ENCODE peak calls at places on chromosome 19, in nine cellular contexts. One of them, this sample, is unnamed.

GRCh38 chr19:1253514-1254080 is 5.2 kb downstream of the MIDN start:
- DNase-seq in activated naive CD4-positive, alpha-beta T cell: no peak
- DNase-seq in T-cell: no peak
- DNase-seq in NAMALWA: no peak
- DNase-seq in uterus: no peak
- DNase-seq in ELR: peak
- DNase-seq in T-helper 9 cell: no peak
- DNase-seq in T-helper 1 cell: no peak
- DNase-seq in ascending aorta: no peak
- DNase-seq in this sample: no peak

GRCh38 chr19:35908977-35909683 is 1.0 kb upstream of the TYROBP start:
- DNase-seq in T-cell: no peak
- DNase-seq in activated naive CD4-positive, alpha-beta T cell: no peak
- DNase-seq in NAMALWA: peak
- DNase-seq in ELR: no peak
- DNase-seq in ascending aorta: peak
- DNase-seq in T-helper 9 cell: no peak
- DNase-seq in uterus: no peak
- DNase-seq in T-helper 1 cell: no peak
- DNase-seq in this sample: no peak

GRCh38 chr19:2587001-2587719 is 111.2 kb downstream of the GADD45B start:
- DNase-seq in activated naive CD4-positive, alpha-beta T cell: no peak
- DNase-seq in ascending aorta: no peak
- DNase-seq in uterus: no peak
- DNase-seq in T-helper 1 cell: no peak
- DNase-seq in ELR: no peak
- DNase-seq in NAMALWA: no peak
- DNase-seq in T-helper 9 cell: no peak
- DNase-seq in T-cell: no peak
- DNase-seq in this sample: no peak

GRCh38 chr19:10416083-10416379 is 4.3 kb upstream of the PDE4A start:
- DNase-seq in T-cell: no peak
- DNase-seq in ELR: no peak
- DNase-seq in T-helper 1 cell: no peak
- DNase-seq in T-helper 9 cell: no peak
- DNase-seq in NAMALWA: no peak
- DNase-seq in ascending aorta: no peak
- DNase-seq in uterus: no peak
- DNase-seq in activated naive CD4-positive, alpha-beta T cell: no peak
- DNase-seq in this sample: no peak

GRCh38 chr19:50629194-50629593 is 10.5 kb downstream of the SYT3 start:
- DNase-seq in NAMALWA: no peak
- DNase-seq in ascending aorta: no peak
- DNase-seq in T-cell: no peak
- DNase-seq in T-helper 1 cell: no peak
- DNase-seq in activated naive CD4-positive, alpha-beta T cell: no peak
- DNase-seq in ELR: no peak
- DNase-seq in uterus: no peak
- DNase-seq in T-helper 9 cell: no peak
- DNase-seq in this sample: no peak

GRCh38 chr19:45442927-45443461 is 19.3 kb upstream of the ERCC1 start:
- DNase-seq in ELR: peak
- DNase-seq in activated naive CD4-positive, alpha-beta T cell: no peak
- DNase-seq in ascending aorta: peak
- DNase-seq in T-helper 1 cell: no peak
- DNase-seq in NAMALWA: peak
- DNase-seq in T-cell: peak
- DNase-seq in uterus: peak
- DNase-seq in T-helper 9 cell: peak
- DNase-seq in this sample: peak

GRCh38 chr19:49592486-49593232 is 1.7 kb downstream of the PRR12 start:
- DNase-seq in activated naive CD4-positive, alpha-beta T cell: no peak
- DNase-seq in ascending aorta: no peak
- DNase-seq in T-helper 1 cell: no peak
- DNase-seq in ELR: peak
- DNase-seq in NAMALWA: peak
- DNase-seq in T-helper 9 cell: no peak
- DNase-seq in T-cell: no peak
- DNase-seq in uterus: no peak
- DNase-seq in this sample: peak

GRCh38 chr19:3599776-3600183 is 6.9 kb downstream of the TBXA2R start:
- DNase-seq in uterus: no peak
- DNase-seq in ELR: peak
- DNase-seq in T-helper 9 cell: no peak
- DNase-seq in T-helper 1 cell: no peak
- DNase-seq in activated naive CD4-positive, alpha-beta T cell: no peak
- DNase-seq in ascending aorta: no peak
- DNase-seq in NAMALWA: no peak
- DNase-seq in T-cell: no peak
- DNase-seq in this sample: no peak

GRCh38 chr19:7450243-7451223 is 38.3 kb downstream of the PEX11G start:
- DNase-seq in ELR: peak
- DNase-seq in T-helper 1 cell: no peak
- DNase-seq in uterus: no peak
- DNase-seq in T-cell: no peak
- DNase-seq in ascending aorta: no peak
- DNase-seq in NAMALWA: peak
- DNase-seq in T-helper 9 cell: no peak
- DNase-seq in activated naive CD4-positive, alpha-beta T cell: no peak
- DNase-seq in this sample: no peak

GRCh38 chr19:47561440-47562045 is 11.4 kb downstream of the ZNF541 start:
- DNase-seq in T-helper 1 cell: no peak
- DNase-seq in T-helper 9 cell: no peak
- DNase-seq in ELR: no peak
- DNase-seq in NAMALWA: no peak
- DNase-seq in activated naive CD4-positive, alpha-beta T cell: no peak
- DNase-seq in uterus: no peak
- DNase-seq in ascending aorta: no peak
- DNase-seq in T-cell: no peak
- DNase-seq in this sample: no peak

GRCh38 chr19:49863935-49864320 is 3.4 kb downstream of the PNKP start:
- DNase-seq in T-helper 9 cell: no peak
- DNase-seq in activated naive CD4-positive, alpha-beta T cell: no peak
- DNase-seq in T-helper 1 cell: no peak
- DNase-seq in uterus: peak
- DNase-seq in ascending aorta: no peak
- DNase-seq in T-cell: no peak
- DNase-seq in ELR: no peak
- DNase-seq in NAMALWA: no peak
- DNase-seq in this sample: no peak

GRCh38 chr19:10625003-10625761 is at the start of gene SLC44A2:
- DNase-seq in NAMALWA: no peak
- DNase-seq in T-helper 9 cell: no peak
- DNase-seq in T-cell: no peak
- DNase-seq in ascending aorta: no peak
- DNase-seq in uterus: peak
- DNase-seq in T-helper 1 cell: no peak
- DNase-seq in activated naive CD4-positive, alpha-beta T cell: no peak
- DNase-seq in ELR: peak
- DNase-seq in this sample: peak

GRCh38 chr19:48543121-48543710 is 8.8 kb upstream of the SULT2B1 start:
- DNase-seq in uterus: no peak
- DNase-seq in ascending aorta: no peak
- DNase-seq in T-cell: no peak
- DNase-seq in ELR: peak
- DNase-seq in T-helper 1 cell: no peak
- DNase-seq in activated naive CD4-positive, alpha-beta T cell: no peak
- DNase-seq in T-helper 9 cell: no peak
- DNase-seq in NAMALWA: no peak
- DNase-seq in this sample: peak

GRCh38 chr19:23528376-23528775 is 133.1 kb upstream of the ZNF91 start:
- DNase-seq in T-helper 9 cell: no peak
- DNase-seq in ELR: peak
- DNase-seq in activated naive CD4-positive, alpha-beta T cell: no peak
- DNase-seq in T-helper 1 cell: no peak
- DNase-seq in ascending aorta: no peak
- DNase-seq in NAMALWA: no peak
- DNase-seq in uterus: no peak
- DNase-seq in T-cell: no peak
- DNase-seq in this sample: no peak

GRCh38 chr19:14091086-14091884 is 734 bp upstream of the SAMD1 start:
- DNase-seq in uterus: peak
- DNase-seq in NAMALWA: peak
- DNase-seq in T-helper 1 cell: peak
- DNase-seq in ELR: peak
- DNase-seq in T-helper 9 cell: peak
- DNase-seq in activated naive CD4-positive, alpha-beta T cell: peak
- DNase-seq in ascending aorta: no peak
- DNase-seq in T-cell: peak
- DNase-seq in this sample: peak

GRCh38 chr19:2624537-2625091 is 77.9 kb downstream of the GNG7 start:
- DNase-seq in T-helper 9 cell: no peak
- DNase-seq in uterus: no peak
- DNase-seq in activated naive CD4-positive, alpha-beta T cell: no peak
- DNase-seq in ELR: no peak
- DNase-seq in ascending aorta: no peak
- DNase-seq in T-cell: no peak
- DNase-seq in NAMALWA: peak
- DNase-seq in T-helper 1 cell: no peak
- DNase-seq in this sample: peak

GRCh38 chr19:19627716-19628498 is at the start of gene LPAR2:
- DNase-seq in T-helper 1 cell: peak
- DNase-seq in activated naive CD4-positive, alpha-beta T cell: peak
- DNase-seq in uterus: no peak
- DNase-seq in NAMALWA: peak
- DNase-seq in T-helper 9 cell: peak
- DNase-seq in ascending aorta: no peak
- DNase-seq in T-cell: peak
- DNase-seq in ELR: no peak
- DNase-seq in this sample: no peak

GRCh38 chr19:51511353-51511752 is 9.8 kb upstream of the SIGLEC12 start:
- DNase-seq in NAMALWA: peak
- DNase-seq in T-helper 9 cell: no peak
- DNase-seq in T-cell: no peak
- DNase-seq in ascending aorta: no peak
- DNase-seq in ELR: peak
- DNase-seq in uterus: no peak
- DNase-seq in activated naive CD4-positive, alpha-beta T cell: no peak
- DNase-seq in T-helper 1 cell: no peak
- DNase-seq in this sample: no peak

GRCh38 chr19:1674293-1674679 is 21.9 kb upstream of the TCF3 start:
- DNase-seq in uterus: no peak
- DNase-seq in ascending aorta: no peak
- DNase-seq in activated naive CD4-positive, alpha-beta T cell: no peak
- DNase-seq in T-helper 1 cell: no peak
- DNase-seq in T-cell: no peak
- DNase-seq in T-helper 9 cell: no peak
- DNase-seq in NAMALWA: no peak
- DNase-seq in ELR: no peak
- DNase-seq in this sample: no peak

GRCh38 chr19:56667311-56667870 is 4.2 kb downstream of the ZNF835 start:
- DNase-seq in ELR: no peak
- DNase-seq in NAMALWA: no peak
- DNase-seq in activated naive CD4-positive, alpha-beta T cell: no peak
- DNase-seq in T-cell: no peak
- DNase-seq in ascending aorta: no peak
- DNase-seq in uterus: no peak
- DNase-seq in T-helper 9 cell: no peak
- DNase-seq in T-helper 1 cell: no peak
- DNase-seq in this sample: no peak

GRCh38 chr19:36115453-36116343 is at the start of gene TBCB:
- DNase-seq in activated naive CD4-positive, alpha-beta T cell: peak
- DNase-seq in ELR: peak
- DNase-seq in T-helper 1 cell: peak
- DNase-seq in T-helper 9 cell: peak
- DNase-seq in uterus: no peak
- DNase-seq in NAMALWA: peak
- DNase-seq in T-cell: no peak
- DNase-seq in ascending aorta: peak
- DNase-seq in this sample: peak

GRCh38 chr19:17415107-17415506 is 4.7 kb upstream of the MVB12A start:
- DNase-seq in T-helper 1 cell: no peak
- DNase-seq in ascending aorta: no peak
- DNase-seq in uterus: peak
- DNase-seq in T-cell: no peak
- DNase-seq in T-helper 9 cell: no peak
- DNase-seq in NAMALWA: no peak
- DNase-seq in activated naive CD4-positive, alpha-beta T cell: no peak
- DNase-seq in ELR: no peak
- DNase-seq in this sample: no peak

GRCh38 chr19:33063356-33064116 is 1.2 kb downstream of the RHPN2 start:
- DNase-seq in activated naive CD4-positive, alpha-beta T cell: no peak
- DNase-seq in ELR: no peak
- DNase-seq in uterus: peak
- DNase-seq in T-helper 1 cell: no peak
- DNase-seq in T-helper 9 cell: no peak
- DNase-seq in ascending aorta: no peak
- DNase-seq in T-cell: no peak
- DNase-seq in NAMALWA: peak
- DNase-seq in this sample: no peak

GRCh38 chr19:52694921-52695320 is 39.9 kb downstream of the ZNF611 start:
- DNase-seq in T-helper 9 cell: no peak
- DNase-seq in NAMALWA: no peak
- DNase-seq in ascending aorta: no peak
- DNase-seq in T-helper 1 cell: no peak
- DNase-seq in uterus: no peak
- DNase-seq in activated naive CD4-positive, alpha-beta T cell: no peak
- DNase-seq in ELR: no peak
- DNase-seq in T-cell: no peak
- DNase-seq in this sample: no peak

GRCh38 chr19:1017115-1017905 is 3.6 kb downstream of the TMEM259 start:
- DNase-seq in ascending aorta: no peak
- DNase-seq in uterus: no peak
- DNase-seq in T-helper 9 cell: no peak
- DNase-seq in NAMALWA: no peak
- DNase-seq in activated naive CD4-positive, alpha-beta T cell: no peak
- DNase-seq in T-cell: no peak
- DNase-seq in T-helper 1 cell: no peak
- DNase-seq in ELR: peak
- DNase-seq in this sample: no peak

GRCh38 chr19:29271911-29272310 is 59.0 kb upstream of the UQCRFS1 start:
- DNase-seq in T-helper 1 cell: no peak
- DNase-seq in activated naive CD4-positive, alpha-beta T cell: no peak
- DNase-seq in uterus: no peak
- DNase-seq in ELR: no peak
- DNase-seq in T-cell: no peak
- DNase-seq in ascending aorta: no peak
- DNase-seq in T-helper 9 cell: no peak
- DNase-seq in NAMALWA: no peak
- DNase-seq in this sample: no peak

GRCh38 chr19:16033721-16034120 is 42.6 kb upstream of the TPM4 start:
- DNase-seq in T-helper 9 cell: no peak
- DNase-seq in T-helper 1 cell: no peak
- DNase-seq in activated naive CD4-positive, alpha-beta T cell: no peak
- DNase-seq in ELR: no peak
- DNase-seq in ascending aorta: no peak
- DNase-seq in NAMALWA: no peak
- DNase-seq in uterus: no peak
- DNase-seq in T-cell: no peak
- DNase-seq in this sample: no peak

GRCh38 chr19:2717638-2718541 is 3.3 kb downstream of the DIRAS1 start:
- DNase-seq in uterus: no peak
- DNase-seq in T-helper 1 cell: no peak
- DNase-seq in ELR: no peak
- DNase-seq in NAMALWA: no peak
- DNase-seq in ascending aorta: no peak
- DNase-seq in activated naive CD4-positive, alpha-beta T cell: no peak
- DNase-seq in T-cell: no peak
- DNase-seq in T-helper 9 cell: no peak
- DNase-seq in this sample: no peak

GRCh38 chr19:11152318-11153062 is 3.1 kb downstream of the SPC24 start:
- DNase-seq in T-helper 9 cell: no peak
- DNase-seq in activated naive CD4-positive, alpha-beta T cell: no peak
- DNase-seq in T-cell: no peak
- DNase-seq in uterus: peak
- DNase-seq in ascending aorta: peak
- DNase-seq in ELR: peak
- DNase-seq in NAMALWA: no peak
- DNase-seq in T-helper 1 cell: no peak
- DNase-seq in this sample: peak

GRCh38 chr19:5150331-5150901 is 181.5 kb downstream of the KDM4B start:
- DNase-seq in uterus: no peak
- DNase-seq in T-helper 1 cell: no peak
- DNase-seq in ascending aorta: no peak
- DNase-seq in NAMALWA: no peak
- DNase-seq in activated naive CD4-positive, alpha-beta T cell: no peak
- DNase-seq in ELR: no peak
- DNase-seq in T-cell: no peak
- DNase-seq in T-helper 9 cell: no peak
- DNase-seq in this sample: no peak

GRCh38 chr19:19276386-19276785 is 3.3 kb upstream of the TM6SF2 start:
- DNase-seq in T-helper 9 cell: no peak
- DNase-seq in activated naive CD4-positive, alpha-beta T cell: no peak
- DNase-seq in T-cell: no peak
- DNase-seq in ascending aorta: no peak
- DNase-seq in ELR: peak
- DNase-seq in T-helper 1 cell: no peak
- DNase-seq in uterus: no peak
- DNase-seq in NAMALWA: no peak
- DNase-seq in this sample: no peak